ENCODE peak calls at places on chromosome 12, in six cellular contexts. R, M, Q, X, D and J are unnamed samples.

GRCh38 chr12:119157528-119157927 is 21.2 kb upstream of the HSPB8 start:
- DNase-seq in R (no peak), M (no peak), Q (no peak), X (peak; percentile 97), D (no peak), J (no peak)

GRCh38 chr12:55707841-55708694 is at the start of gene ITGA7:
- DNase-seq in R (peak; percentile 72), M (no peak), Q (peak; percentile 45), X (peak; percentile 77), D (no peak), J (no peak)

GRCh38 chr12:64918288-64918687 is 93.8 kb downstream of the TBC1D30 start:
- DNase-seq in R (no peak), M (no peak), Q (no peak), X (no peak), D (no peak), J (no peak)

GRCh38 chr12:26135010-26135420 is 10.2 kb upstream of the BHLHE41 start:
- DNase-seq in R (no peak), M (no peak), Q (no peak), X (peak; percentile 73), D (no peak), J (no peak)

GRCh38 chr12:26127404-26127803 is 2.6 kb upstream of the BHLHE41 start:
- DNase-seq in R (no peak), M (no peak), Q (no peak), X (no peak), D (no peak), J (no peak)

GRCh38 chr12:10557766-10558165 is 52.1 kb downstream of the EIF2S3B start:
- DNase-seq in R (no peak), M (no peak), Q (no peak), X (no peak), D (no peak), J (no peak)

GRCh38 chr12:6334940-6335450 is 6.9 kb downstream of the TNFRSF1A start:
- DNase-seq in R (no peak), M (no peak), Q (no peak), X (no peak), D (peak; percentile 39), J (peak; percentile 76)

GRCh38 chr12:43832506-43833168 is 3.2 kb upstream of the TMEM117 start:
- DNase-seq in R (no peak), M (no peak), Q (no peak), X (no peak), D (no peak), J (no peak)

GRCh38 chr12:68259318-68259940 is 6.0 kb upstream of the IL22 start:
- DNase-seq in R (peak; percentile 76), M (no peak), Q (peak; percentile 9), X (no peak), D (peak; percentile 92), J (peak; percentile 76)

GRCh38 chr12:46373303-46374182 is 970 bp upstream of the SLC38A2 start:
- DNase-seq in R (peak; percentile 76), M (no peak), Q (peak; percentile 35), X (no peak), D (peak; percentile 68), J (peak; percentile 76)

GRCh38 chr12:19997996-19998395 is 370.3 kb upstream of the PDE3A start:
- DNase-seq in R (no peak), M (no peak), Q (no peak), X (no peak), D (no peak), J (no peak)

GRCh38 chr12:108616941-108617858 is 16.5 kb downstream of the SELPLG start:
- DNase-seq in R (peak; percentile 92), M (no peak), Q (peak; percentile 63), X (no peak), D (no peak), J (peak; percentile 44)

GRCh38 chr12:59486827-59487226 is 109.0 kb upstream of the SLC16A7 start:
- DNase-seq in R (no peak), M (no peak), Q (no peak), X (no peak), D (no peak), J (no peak)